ENCODE peak calls at places on chromosomes 11 and 22, in nine cellular contexts. S, V, P, X, M, H, C, I and J are unnamed samples.

GRCh38 chr11:130652671-130653335 is 204.4 kb downstream of the ADAMTS15 start:
- DNase-seq in S (peak), V (peak), P (peak), X (peak), M (no peak), H (no peak), C (no peak), I (peak), J (no peak)

GRCh38 chr11:120344302-120345004 is 8.2 kb downstream of the ARHGEF12 start:
- DNase-seq in S (peak), V (no peak), P (no peak), X (no peak), M (peak), H (peak), C (no peak), I (no peak), J (no peak)

GRCh38 chr11:61281581-61282250 is 13.4 kb downstream of the VWCE start:
- DNase-seq in S (peak), V (no peak), P (no peak), X (peak), M (peak), H (no peak), C (no peak), I (peak), J (no peak)

GRCh38 chr11:29606596-29606995 is 410.2 kb downstream of the KCNA4 start:
- DNase-seq in S (no peak), V (no peak), P (no peak), X (no peak), M (no peak), H (no peak), C (no peak), I (no peak), J (no peak)

GRCh38 chr11:73318501-73319011 is 10.5 kb downstream of the ARHGEF17 start:
- DNase-seq in S (no peak), V (no peak), P (no peak), X (peak), M (no peak), H (no peak), C (no peak), I (no peak), J (no peak)

GRCh38 chr22:39510529-39511149 is 8.5 kb downstream of the MIEF1 start:
- DNase-seq in S (no peak), V (no peak), P (no peak), X (no peak), M (no peak), H (no peak), C (no peak), I (no peak), J (no peak)

GRCh38 chr11:47280099-47280498 is 10.2 kb downstream of the MADD start:
- DNase-seq in S (no peak), V (no peak), P (no peak), X (no peak), M (no peak), H (no peak), C (no peak), I (no peak), J (no peak)

GRCh38 chr11:61266602-61267001 is 25.6 kb downstream of the PGA5 start:
- DNase-seq in S (peak), V (no peak), P (peak), X (no peak), M (no peak), H (no peak), C (no peak), I (no peak), J (no peak)

GRCh38 chr22:40383905-40384304 is 13.5 kb downstream of the SGSM3 start:
- DNase-seq in S (peak), V (peak), P (peak), X (no peak), M (no peak), H (peak), C (no peak), I (peak), J (no peak)

GRCh38 chr11:123064268-123064657 is 2.3 kb upstream of the HSPA8 start:
- DNase-seq in S (no peak), V (no peak), P (no peak), X (no peak), M (no peak), H (no peak), C (no peak), I (no peak), J (no peak)

GRCh38 chr11:85768473-85769146 is 42.3 kb downstream of the SYTL2 start:
- DNase-seq in S (no peak), V (no peak), P (no peak), X (no peak), M (no peak), H (no peak), C (no peak), I (no peak), J (no peak)

GRCh38 chr11:130212431-130212961 is 52.9 kb downstream of the ST14 start:
- DNase-seq in S (no peak), V (no peak), P (no peak), X (peak), M (peak), H (no peak), C (no peak), I (no peak), J (no peak)

GRCh38 chr11:102007567-102008437 is 39.4 kb upstream of the CFAP300 start:
- DNase-seq in S (peak), V (peak), P (peak), X (no peak), M (peak), H (no peak), C (peak), I (no peak), J (peak)

GRCh38 chr22:26514419-26515161 is 2.3 kb upstream of the TFIP11 start:
- DNase-seq in S (no peak), V (no peak), P (no peak), X (no peak), M (no peak), H (no peak), C (no peak), I (no peak), J (no peak)

GRCh38 chr11:29022676-29023075 is 914.5 kb downstream of the METTL15 start:
- DNase-seq in S (peak), V (no peak), P (no peak), X (no peak), M (no peak), H (no peak), C (no peak), I (no peak), J (no peak)

GRCh38 chr11:43619863-43620505 is 60.6 kb upstream of the HSD17B12 start:
- DNase-seq in S (no peak), V (no peak), P (no peak), X (no peak), M (no peak), H (no peak), C (no peak), I (no peak), J (no peak)

GRCh38 chr22:19440411-19441195 is 6.9 kb downstream of the C22orf39 start:
- DNase-seq in S (no peak), V (no peak), P (no peak), X (no peak), M (no peak), H (no peak), C (no peak), I (no peak), J (no peak)

GRCh38 chr22:46914916-46915894 is 152.8 kb downstream of the TBC1D22A start:
- DNase-seq in S (no peak), V (no peak), P (no peak), X (no peak), M (no peak), H (no peak), C (no peak), I (no peak), J (no peak)

GRCh38 chr22:20589614-20590476 is 82.4 kb downstream of the MED15 start:
- DNase-seq in S (no peak), V (no peak), P (no peak), X (no peak), M (no peak), H (no peak), C (no peak), I (no peak), J (no peak)

GRCh38 chr11:29321293-29322132 is 695.3 kb downstream of the KCNA4 start:
- DNase-seq in S (peak), V (no peak), P (no peak), X (no peak), M (no peak), H (peak), C (no peak), I (no peak), J (no peak)

GRCh38 chr22:33049125-33049729 is 9.0 kb downstream of the SYN3 start:
- DNase-seq in S (peak), V (peak), P (peak), X (peak), M (peak), H (peak), C (no peak), I (peak), J (peak)

GRCh38 chr11:69636512-69636866 is 4.5 kb upstream of the CCND1 start:
- DNase-seq in S (peak), V (peak), P (peak), X (peak), M (no peak), H (peak), C (peak), I (no peak), J (no peak)